ENCODE peak calls at places on chromosomes 1 and 21, in seven cellular contexts. N is aorta, S is ovary, V is right cardiac atrium, U is mucosa of descending colon, P is mammary epithelial cell, Z is heart left ventricle. I is an unnamed sample.

GRCh38 chr1:230147253-230148193 is 80.5 kb downstream of the GALNT2 start:
- DNase-seq in N (no peak), S (no peak), V (no peak), U (no peak), P (no peak), Z (no peak), I (no peak)

GRCh38 chr1:8810987-8811386 is 6.5 kb downstream of the RERE start:
- DNase-seq in N (no peak), S (no peak), V (no peak), U (no peak), P (no peak), Z (no peak), I (no peak)

GRCh38 chr1:46489638-46490602 is at the start of gene DMBX1:
- DNase-seq in N (peak), S (no peak), V (peak), U (no peak), P (peak), Z (no peak), I (no peak)

GRCh38 chr1:170063109-170063826 is 11.2 kb downstream of the KIFAP3 start:
- DNase-seq in N (no peak), S (no peak), V (no peak), U (no peak), P (peak), Z (no peak), I (no peak)

GRCh38 chr1:161900155-161900554 is 123.5 kb downstream of the OLFML2B start:
- DNase-seq in N (no peak), S (no peak), V (no peak), U (no peak), P (no peak), Z (no peak), I (no peak)

GRCh38 chr1:197775282-197776262 is at the start of gene DENND1B:
- DNase-seq in N (peak), S (peak), V (peak), U (peak), P (peak), Z (peak), I (no peak)

GRCh38 chr1:34806396-34806795 is 13.6 kb downstream of the GJA4 start:
- DNase-seq in N (no peak), S (no peak), V (no peak), U (no peak), P (peak), Z (no peak), I (no peak)

GRCh38 chr1:116115476-116115875 is 4.3 kb downstream of the MAB21L3 start:
- DNase-seq in N (no peak), S (no peak), V (no peak), U (no peak), P (peak), Z (no peak), I (no peak)

GRCh38 chr1:45979778-45980176 is 152.7 kb downstream of the PIK3R3 start:
- DNase-seq in N (no peak), S (no peak), V (no peak), U (no peak), P (no peak), Z (no peak), I (no peak)

GRCh38 chr1:31154632-31155215 is 85.0 kb downstream of the NKAIN1 start:
- DNase-seq in N (peak), S (peak), V (peak), U (peak), P (peak), Z (peak), I (no peak)

GRCh38 chr1:234585333-234586055 is 24.5 kb downstream of the IRF2BP2 start:
- DNase-seq in N (no peak), S (no peak), V (no peak), U (no peak), P (no peak), Z (no peak), I (no peak)

GRCh38 chr1:56837244-56837926 is 17.2 kb upstream of the C8A start:
- DNase-seq in N (no peak), S (no peak), V (no peak), U (no peak), P (peak), Z (no peak), I (no peak)

GRCh38 chr1:180950321-180950720 is 37.6 kb downstream of the KIAA1614 start:
- DNase-seq in N (peak), S (no peak), V (no peak), U (no peak), P (no peak), Z (no peak), I (no peak)

GRCh38 chr1:12014141-12014981 is 4.9 kb upstream of the MIIP start:
- DNase-seq in N (no peak), S (no peak), V (no peak), U (no peak), P (peak), Z (no peak), I (no peak)

GRCh38 chr1:219692981-219693380 is 80.1 kb upstream of the ZC3H11B start:
- DNase-seq in N (no peak), S (no peak), V (no peak), U (no peak), P (no peak), Z (no peak), I (no peak)

GRCh38 chr21:41217656-41218380 is 49.9 kb downstream of the BACE2 start:
- DNase-seq in N (peak), S (no peak), V (peak), U (peak), P (peak), Z (peak), I (no peak)

GRCh38 chr1:147052677-147053076 is 114.6 kb downstream of the NBPF12 start:
- DNase-seq in N (no peak), S (no peak), V (no peak), U (no peak), P (no peak), Z (no peak), I (no peak)

GRCh38 chr1:160629286-160630210 is 17.3 kb downstream of the SLAMF1 start:
- DNase-seq in N (no peak), S (no peak), V (peak), U (peak), P (no peak), Z (peak), I (no peak)

GRCh38 chr1:157197906-157198435 is 59.8 kb upstream of the ETV3 start:
- DNase-seq in N (no peak), S (no peak), V (no peak), U (no peak), P (no peak), Z (no peak), I (no peak)

GRCh38 chr1:203035111-203036000 is 9.1 kb downstream of the PPFIA4 start:
- DNase-seq in N (no peak), S (no peak), V (no peak), U (no peak), P (no peak), Z (no peak), I (no peak)

GRCh38 chr1:34066921-34067603 is 98.0 kb downstream of the CSMD2 start:
- DNase-seq in N (no peak), S (no peak), V (no peak), U (no peak), P (no peak), Z (no peak), I (peak)

GRCh38 chr1:198778049-198778448 is 139.2 kb downstream of the PTPRC start:
- DNase-seq in N (peak), S (no peak), V (peak), U (peak), P (no peak), Z (no peak), I (no peak)

GRCh38 chr1:27485363-27485762 is 4.6 kb downstream of the WASF2 start:
- DNase-seq in N (no peak), S (no peak), V (no peak), U (no peak), P (no peak), Z (no peak), I (no peak)

GRCh38 chr1:60184521-60184920 is 111.0 kb upstream of the C1orf87 start:
- DNase-seq in N (no peak), S (no peak), V (no peak), U (no peak), P (no peak), Z (no peak), I (no peak)

GRCh38 chr1:161139765-161140164 is 7.3 kb upstream of the DEDD start:
- DNase-seq in N (no peak), S (no peak), V (no peak), U (no peak), P (peak), Z (peak), I (no peak)

GRCh38 chr1:182680901-182681300 is 3.5 kb downstream of the RGS8 start:
- DNase-seq in N (no peak), S (no peak), V (no peak), U (no peak), P (peak), Z (no peak), I (no peak)

GRCh38 chr1:236508593-236509027 is 15.2 kb upstream of the LGALS8 start:
- DNase-seq in N (no peak), S (no peak), V (no peak), U (no peak), P (no peak), Z (no peak), I (no peak)

GRCh38 chr1:94326329-94326728 is 88.9 kb upstream of the ARHGAP29 start:
- DNase-seq in N (no peak), S (no peak), V (no peak), U (no peak), P (no peak), Z (no peak), I (no peak)

GRCh38 chr1:200302893-200303250 is 107.0 kb downstream of the ZNF281 start:
- DNase-seq in N (no peak), S (no peak), V (no peak), U (no peak), P (no peak), Z (peak), I (no peak)

GRCh38 chr1:34763142-34763781 is 3.7 kb downstream of the GJB4 start:
- DNase-seq in N (no peak), S (no peak), V (no peak), U (no peak), P (peak), Z (no peak), I (no peak)

GRCh38 chr1:175089319-175089718 is 21.7 kb downstream of the TNN start:
- DNase-seq in N (no peak), S (no peak), V (peak), U (no peak), P (no peak), Z (no peak), I (no peak)

GRCh38 chr1:115980998-115981993 is 5.0 kb downstream of the SLC22A15 start:
- DNase-seq in N (no peak), S (no peak), V (no peak), U (no peak), P (peak), Z (peak), I (no peak)

GRCh38 chr1:150560576-150560975 is 11.4 kb downstream of the ADAMTSL4 start:
- DNase-seq in N (no peak), S (no peak), V (no peak), U (no peak), P (no peak), Z (no peak), I (no peak)

GRCh38 chr1:241964550-241965241 is 7.1 kb downstream of the BECN2 start:
- DNase-seq in N (peak), S (no peak), V (peak), U (no peak), P (no peak), Z (no peak), I (no peak)

GRCh38 chr1:41540886-41541591 is 56.6 kb upstream of the EDN2 start:
- DNase-seq in N (peak), S (no peak), V (no peak), U (no peak), P (peak), Z (peak), I (peak)

GRCh38 chr1:74432325-74432724 is 80.1 kb downstream of the LRRC53 start:
- DNase-seq in N (no peak), S (no peak), V (no peak), U (no peak), P (no peak), Z (no peak), I (no peak)

GRCh38 chr1:116486424-116486823 is 84.4 kb downstream of the CD58 start:
- DNase-seq in N (no peak), S (no peak), V (no peak), U (no peak), P (peak), Z (no peak), I (peak)

GRCh38 chr1:100387209-100387608 is 34.9 kb downstream of the CDC14A start:
- DNase-seq in N (no peak), S (no peak), V (no peak), U (no peak), P (no peak), Z (peak), I (no peak)
- H3K4me3 ChIP-seq in N (peak), S (no peak), V (no peak), U (no peak), P (no peak), Z (no peak), I (no peak)

GRCh38 chr1:111507411-111508201 is 4.2 kb upstream of the ADORA3 start:
- DNase-seq in N (peak), S (peak), V (peak), U (peak), P (peak), Z (peak), I (peak)

GRCh38 chr1:111512132-111512874 is 8.9 kb upstream of the ADORA3 start:
- DNase-seq in N (no peak), S (no peak), V (no peak), U (no peak), P (no peak), Z (no peak), I (no peak)

GRCh38 chr1:111510003-111510380 is 6.6 kb upstream of the ADORA3 start:
- DNase-seq in N (no peak), S (no peak), V (peak), U (no peak), P (no peak), Z (peak), I (no peak)

GRCh38 chr1:111513410-111514020 is 10.1 kb upstream of the ADORA3 start:
- DNase-seq in N (no peak), S (no peak), V (peak), U (no peak), P (no peak), Z (no peak), I (no peak)

DNA sequence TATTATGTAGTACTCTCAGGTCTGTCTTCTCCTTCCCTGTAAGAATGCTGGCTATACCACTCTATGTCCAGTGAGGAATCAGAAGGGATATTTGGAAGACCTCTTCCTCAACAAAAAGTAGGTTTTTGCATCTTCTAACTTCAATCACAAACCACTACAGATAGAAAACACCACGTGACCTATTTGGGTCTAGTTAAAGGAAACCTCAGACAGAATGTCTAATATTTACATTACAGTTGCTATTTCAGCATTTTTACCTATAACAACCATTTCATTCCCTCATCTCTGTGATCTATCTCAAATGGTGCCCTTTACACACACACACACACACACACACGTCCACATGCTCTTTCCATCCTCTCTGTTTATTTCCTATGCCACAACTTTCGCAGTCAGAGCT is 7.9 kb upstream of the ADORA3 start:
- DNase-seq in N (no peak), S (no peak), V (no peak), U (no peak), P (no peak), Z (no peak), I (no peak)
- H3K4me3 ChIP-seq in N (no peak), S (no peak), V (no peak), U (no peak), P (no peak), Z (no peak), I (no peak)

DNA sequence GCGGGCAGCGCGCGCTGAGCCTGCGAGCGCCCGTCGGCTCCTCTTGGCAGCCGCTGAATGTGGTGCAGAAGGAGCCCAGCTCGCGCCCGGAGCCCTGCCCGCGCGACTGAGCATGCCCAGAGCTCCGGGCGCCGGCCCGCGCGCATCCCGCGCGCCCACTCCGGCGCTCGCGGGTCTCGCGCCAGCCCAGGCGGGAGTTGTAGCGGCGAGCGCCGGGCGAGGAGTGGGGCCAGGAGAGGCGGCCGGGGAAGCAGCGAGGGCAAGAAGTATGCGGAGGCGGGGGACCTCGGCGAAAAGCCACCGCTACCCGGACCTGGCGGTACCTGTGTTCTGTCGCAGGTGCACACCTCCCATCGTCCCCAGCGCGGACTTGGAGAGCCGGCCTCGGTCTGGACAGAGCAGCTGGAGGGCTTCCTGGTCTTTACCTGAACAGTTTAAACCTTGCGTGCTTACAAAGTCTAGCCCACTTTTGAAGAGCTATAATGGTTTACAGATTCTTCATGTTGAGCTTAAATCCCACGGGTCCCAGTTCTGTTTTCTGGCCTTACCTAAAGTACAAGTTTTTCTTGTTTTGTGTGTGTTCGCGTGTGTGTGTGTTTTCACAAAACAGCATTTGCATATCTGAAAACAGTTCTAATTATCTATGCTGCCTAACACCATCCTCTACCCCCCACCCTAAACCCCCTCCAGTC is at the start of gene DDAH1:
- DNase-seq in N (peak), S (peak), V (peak), U (peak), P (peak), Z (peak), I (no peak)
- H3K4me3 ChIP-seq in N (peak), S (peak), V (peak), U (peak), P (peak), Z (peak), I (peak)

GRCh38 chr21:42235593-42235992 is 16.7 kb downstream of the ABCG1 start:
- DNase-seq in N (no peak), S (no peak), V (no peak), U (no peak), P (no peak), Z (no peak), I (no peak)
- H3K4me3 ChIP-seq in N (no peak), S (no peak), V (no peak), U (no peak), P (no peak), Z (no peak), I (no peak)

DNA sequence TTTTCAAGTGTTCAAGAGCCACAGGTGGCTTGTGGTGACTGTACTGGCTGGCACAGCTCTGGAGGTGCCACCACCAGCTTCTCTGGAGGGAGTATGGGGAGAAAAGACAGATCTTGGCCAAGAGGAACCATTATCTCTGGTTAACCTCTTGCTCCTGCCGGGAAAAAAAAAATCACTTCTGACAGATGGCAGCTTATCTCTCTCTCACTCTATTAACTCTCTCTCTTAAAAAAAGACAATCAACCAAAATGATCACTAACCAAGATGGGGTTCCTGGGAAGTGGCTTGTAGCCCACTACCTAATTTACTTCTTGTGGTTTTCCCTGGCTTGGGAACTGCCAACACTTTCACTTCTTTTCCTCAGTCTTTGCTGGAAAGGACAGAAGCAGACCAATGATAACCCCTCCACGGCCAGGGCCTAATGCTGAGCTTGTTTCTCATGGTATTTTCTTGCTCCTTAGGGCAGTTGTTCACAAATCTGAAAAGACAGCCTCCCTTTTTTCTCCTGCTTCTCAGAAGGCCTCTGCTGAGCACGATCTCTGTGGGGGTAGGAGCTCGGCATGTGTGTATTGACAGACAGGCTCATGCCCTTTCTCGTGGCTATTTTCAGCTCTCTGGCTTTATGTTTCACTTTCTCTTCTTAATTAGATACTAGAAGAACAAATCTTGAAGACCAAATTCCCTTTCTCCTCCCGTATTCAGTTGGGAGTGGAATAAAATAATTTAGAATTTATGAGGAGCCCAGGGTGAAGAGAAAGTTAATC is 950 bp upstream of the RIIAD1 start:
- DNase-seq in N (no peak), S (no peak), V (no peak), U (no peak), P (no peak), Z (peak), I (no peak)
- H3K4me3 ChIP-seq in N (peak), S (peak), V (peak), U (no peak), P (no peak), Z (peak), I (no peak)

DNA sequence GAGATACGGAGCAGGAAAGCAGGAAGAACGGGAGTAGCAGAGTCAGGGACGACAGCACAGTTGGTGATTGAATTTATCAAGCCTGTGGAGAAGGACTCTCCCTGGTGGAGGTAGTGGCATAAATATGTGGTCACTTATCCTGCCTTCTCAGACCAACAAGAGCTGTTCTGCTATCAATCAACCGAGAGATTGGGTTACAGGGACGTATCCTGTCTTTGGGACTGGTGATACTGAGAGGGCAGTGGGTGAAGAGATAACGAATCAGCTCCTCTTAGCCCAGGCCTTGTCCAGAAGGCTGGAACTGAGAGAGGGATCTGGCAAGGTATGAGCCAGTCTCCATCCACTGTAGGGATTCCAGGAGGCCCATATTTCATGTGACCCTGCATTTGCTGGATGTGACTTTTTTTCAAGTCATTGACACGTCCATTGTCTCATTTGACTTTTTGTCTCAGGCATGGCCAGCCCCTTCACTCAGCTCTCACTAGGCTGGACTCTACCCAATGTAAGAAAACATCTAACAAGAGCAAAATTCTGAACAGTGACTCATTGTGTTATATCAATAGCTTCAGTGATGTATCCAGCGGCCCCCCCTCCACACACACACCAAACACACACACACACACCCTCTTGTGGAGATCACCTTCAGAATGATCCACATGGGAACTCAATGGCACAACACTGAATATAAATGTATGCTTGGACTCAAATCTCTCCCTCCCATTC is 11.3 kb downstream of the C1orf116 start:
- DNase-seq in N (no peak), S (no peak), V (no peak), U (no peak), P (peak), Z (no peak), I (no peak)
- H3K4me3 ChIP-seq in N (no peak), S (no peak), V (no peak), U (no peak), P (no peak), Z (no peak), I (no peak)